ENCODE peak calls at places on chromosomes 6 and 20, in seven cellular contexts. Y, T, I, Z, O, P and K are unnamed samples.
A peak's percentile ranks its signal among the peaks of the same experiment; 100 is the strongest.

GRCh38 chr6:7758456-7758855 is 32.6 kb downstream of the BMP6 start:
- DNase-seq in Y (peak; percentile 94), I (peak; percentile 83), T (no peak), P (peak; percentile 31), Z (no peak), O (no peak), K (no peak)

GRCh38 chr20:60482201-60482600 is 524.0 kb downstream of the CDH26 start:
- DNase-seq in I (no peak), Y (no peak), P (no peak), O (no peak), T (no peak), Z (no peak), K (no peak)

GRCh38 chr6:82488403-82488802 is 124.8 kb downstream of the TPBG start:
- DNase-seq in O (no peak), P (no peak), T (no peak), I (no peak), Z (no peak), Y (no peak), K (no peak)

GRCh38 chr20:38135641-38136420 is 29.2 kb downstream of the TGM2 start:
- DNase-seq in T (no peak), Y (no peak), I (no peak), Z (no peak), P (no peak), O (no peak), K (no peak)

GRCh38 chr6:56854086-56854485 is 100.8 kb upstream of the BEND6 start:
- DNase-seq in T (no peak), Y (no peak), I (no peak), P (no peak), O (no peak), Z (no peak), K (no peak)

GRCh38 chr20:5390719-5391118 is 74.0 kb upstream of the PROKR2 start:
- DNase-seq in Y (no peak), O (no peak), Z (no peak), T (no peak), P (no peak), I (no peak), K (no peak)

GRCh38 chr6:157814883-157815282 is 8.2 kb upstream of the SNX9 start:
- DNase-seq in P (no peak), I (no peak), T (no peak), O (no peak), Z (no peak), Y (no peak), K (no peak)

GRCh38 chr6:149392535-149392934 is 7.5 kb upstream of the SUMO4 start:
- DNase-seq in Z (no peak), I (no peak), T (no peak), Y (no peak), P (no peak), O (no peak), K (no peak)

GRCh38 chr20:64077094-64077493 is 2.2 kb downstream of the RGS19 start:
- DNase-seq in T (no peak), Z (peak; percentile 46), P (no peak), I (no peak), Y (no peak), O (no peak), K (peak; percentile 75)

GRCh38 chr20:32179515-32179914 is 28.0 kb downstream of the PLAGL2 start:
- DNase-seq in Y (no peak), O (no peak), Z (no peak), T (no peak), P (no peak), I (no peak), K (no peak)

GRCh38 chr6:151374024-151374423 is 17.3 kb downstream of the ZBTB2 start:
- DNase-seq in Y (no peak), T (no peak), Z (no peak), O (peak; percentile 20), P (no peak), I (no peak), K (no peak)

GRCh38 chr6:22363166-22363965 is 66.5 kb upstream of the PRL start:
- DNase-seq in Y (no peak), P (peak; percentile 93), Z (no peak), I (peak; percentile 84), O (no peak), T (no peak), K (peak; percentile 42)

GRCh38 chr6:107392069-107392468 is 67.3 kb downstream of the PDSS2 start:
- DNase-seq in T (no peak), O (no peak), Y (no peak), I (no peak), P (no peak), Z (no peak), K (no peak)

GRCh38 chr20:62145688-62146018 is 2.1 kb downstream of the SS18L1 start:
- DNase-seq in Y (no peak), P (no peak), I (no peak), T (no peak), O (no peak), Z (no peak), K (no peak)

GRCh38 chr20:62146019-62146755 is 2.6 kb downstream of the SS18L1 start:
- DNase-seq in P (no peak), I (no peak), T (no peak), Y (no peak), Z (no peak), O (no peak), K (no peak)

GRCh38 chr20:62142252-62143117 is 709 bp downstream of the PSMA7 start:
- DNase-seq in I (no peak), Z (no peak), T (peak; percentile 36), P (no peak), O (no peak), Y (peak; percentile 7), K (peak; percentile 35)

GRCh38 chr20:62143118-62143975 is at the start of the genes PSMA7 and SS18L1:
- DNase-seq in P (peak; percentile 57), I (peak; percentile 86), O (peak; percentile 87), Y (peak; percentile 79), T (peak; percentile 89), Z (peak; percentile 90), K (peak; percentile 93)

DNA sequence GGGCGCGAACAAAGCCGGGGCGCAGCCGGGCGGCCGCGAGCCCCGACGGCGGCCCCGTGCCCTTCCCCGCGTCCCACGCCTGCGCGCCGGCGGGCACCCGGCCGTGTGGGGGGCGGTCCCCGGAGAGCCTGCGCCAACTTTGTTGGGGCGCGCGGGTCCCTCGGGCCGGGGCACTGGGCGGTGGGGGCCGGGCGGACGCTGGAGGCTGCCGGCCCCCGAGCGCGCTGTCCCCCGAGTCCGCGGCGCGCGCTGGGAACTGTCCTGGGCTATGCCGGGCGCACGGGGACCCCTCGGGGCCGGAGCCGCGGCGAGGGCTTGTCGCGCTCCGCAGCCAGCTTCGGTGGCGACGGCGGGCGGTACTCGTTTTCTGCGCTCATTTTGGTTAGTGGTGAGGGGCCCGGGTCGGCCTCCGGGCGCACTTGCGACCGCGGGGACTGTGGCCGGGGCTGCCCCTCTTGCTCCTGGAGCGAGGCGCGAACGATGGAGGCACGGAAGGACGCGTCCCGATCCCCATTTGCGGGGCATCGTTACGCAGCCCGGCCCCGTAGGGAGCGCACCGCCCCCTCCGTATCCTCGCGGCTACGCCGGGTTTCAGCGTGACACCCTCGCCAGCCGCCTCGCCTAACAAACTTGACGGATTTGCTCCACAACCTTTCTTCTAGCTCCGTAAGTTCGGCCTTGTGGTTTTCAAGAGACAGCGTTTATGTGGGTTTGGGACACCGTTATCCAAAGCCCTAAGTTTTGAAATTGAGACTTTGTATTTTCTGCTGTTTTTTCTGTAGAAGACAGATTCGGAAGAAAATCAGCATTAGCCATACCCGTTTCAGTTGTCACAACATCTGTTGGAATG is 632 bp downstream of the SS18L1 start:
- DNase-seq in I (peak; percentile 64), Z (peak; percentile 67), Y (peak; percentile 57), T (peak; percentile 57), P (peak; percentile 38), O (peak; percentile 27), K (peak; percentile 69)
- H3K4me3 ChIP-seq in I (peak overlapping the region; percentile 83), Z (peak overlapping the region; percentile 36), Y (peak overlapping the region; percentile 64), T (peak overlapping the region; percentile 98), P (peak overlapping the region; percentile 65), O (peak overlapping the region; percentile 61), K (peak overlapping the region; percentile 79)

DNA sequence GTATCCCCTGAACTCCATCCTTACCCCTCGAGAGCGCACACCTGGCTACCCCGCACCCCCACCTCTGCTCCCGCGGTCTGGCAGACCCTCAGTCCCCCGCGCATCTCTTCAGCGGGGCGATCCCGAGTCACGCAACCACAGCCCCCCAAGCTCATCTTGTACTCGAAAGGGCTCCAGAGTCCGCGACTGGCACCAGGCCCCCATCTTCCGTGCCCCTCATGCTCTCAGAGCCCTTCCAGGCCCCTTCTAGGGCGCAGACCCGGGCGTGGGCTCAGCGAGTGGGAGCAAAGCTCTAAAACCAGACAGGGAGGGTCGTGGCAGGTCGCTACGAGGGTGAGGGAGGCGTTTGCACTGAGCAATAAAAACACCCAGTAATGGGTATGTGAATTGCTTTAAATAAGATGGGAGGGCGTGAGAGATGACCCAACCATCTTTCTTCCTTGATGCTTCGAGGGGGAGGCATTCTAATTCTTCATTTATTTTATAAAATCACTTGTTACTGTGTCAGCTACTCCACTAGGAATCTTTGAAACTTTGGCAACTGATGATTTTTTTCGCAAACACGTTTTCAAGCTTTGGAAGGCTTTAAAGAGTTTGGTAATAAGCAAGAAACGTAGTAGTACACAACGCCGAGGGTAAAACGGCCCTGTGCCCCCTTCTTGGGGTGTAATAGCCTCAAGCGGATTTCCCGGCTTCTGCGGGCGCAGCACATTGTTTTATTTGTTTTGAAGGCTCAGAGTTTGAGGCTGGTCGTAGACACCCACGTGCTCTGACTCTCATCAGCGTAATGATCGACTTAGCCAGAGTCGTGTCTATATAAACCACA is 42.6 kb upstream of the SUPT3H start:
- DNase-seq in O (peak; percentile 57), Z (no peak), T (no peak), P (peak; percentile 59), Y (peak; percentile 84), I (peak; percentile 43), K (no peak)
- H3K4me3 ChIP-seq in O (peak overlapping the region; percentile 46), Z (peak overlapping the region; percentile 23), T (peak overlapping the region; percentile 67), P (peak overlapping the region; percentile 71), Y (peak overlapping the region; percentile 79), I (peak overlapping the region; percentile 52), K (no peak overlapping the region)

DNA sequence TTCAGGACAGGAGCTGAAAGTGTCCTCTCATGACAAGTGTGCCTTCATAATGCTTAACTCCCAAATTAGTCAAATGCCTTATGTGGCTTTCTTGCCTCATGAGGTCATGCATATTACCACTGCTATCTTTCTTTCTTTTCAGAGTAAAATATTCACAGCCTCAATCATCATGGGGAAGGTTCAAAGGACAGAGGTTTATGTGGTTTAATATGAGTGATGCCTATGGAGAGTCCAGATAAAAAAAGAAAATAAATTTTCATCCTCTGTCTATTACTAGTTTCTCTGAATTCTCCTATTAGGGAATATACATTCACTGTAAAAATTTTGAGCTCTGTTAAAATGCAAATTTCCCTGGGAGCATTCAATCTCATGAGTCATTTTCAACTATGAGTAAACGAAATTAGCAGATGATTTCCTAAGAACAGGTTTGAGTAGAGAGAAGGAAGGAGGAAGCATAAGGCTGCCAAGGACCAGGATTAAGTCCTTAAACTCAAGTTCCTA is 396.9 kb upstream of the ADGRB3 start:
- DNase-seq in Z (no peak), T (no peak), O (no peak), I (no peak), Y (peak; percentile 71), P (peak; percentile 73), K (peak; percentile 4)
- H3K4me3 ChIP-seq in Z (no peak overlapping the region), T (no peak overlapping the region), O (no peak overlapping the region), I (no peak overlapping the region), Y (no peak overlapping the region), P (no peak overlapping the region), K (no peak overlapping the region)

DNA sequence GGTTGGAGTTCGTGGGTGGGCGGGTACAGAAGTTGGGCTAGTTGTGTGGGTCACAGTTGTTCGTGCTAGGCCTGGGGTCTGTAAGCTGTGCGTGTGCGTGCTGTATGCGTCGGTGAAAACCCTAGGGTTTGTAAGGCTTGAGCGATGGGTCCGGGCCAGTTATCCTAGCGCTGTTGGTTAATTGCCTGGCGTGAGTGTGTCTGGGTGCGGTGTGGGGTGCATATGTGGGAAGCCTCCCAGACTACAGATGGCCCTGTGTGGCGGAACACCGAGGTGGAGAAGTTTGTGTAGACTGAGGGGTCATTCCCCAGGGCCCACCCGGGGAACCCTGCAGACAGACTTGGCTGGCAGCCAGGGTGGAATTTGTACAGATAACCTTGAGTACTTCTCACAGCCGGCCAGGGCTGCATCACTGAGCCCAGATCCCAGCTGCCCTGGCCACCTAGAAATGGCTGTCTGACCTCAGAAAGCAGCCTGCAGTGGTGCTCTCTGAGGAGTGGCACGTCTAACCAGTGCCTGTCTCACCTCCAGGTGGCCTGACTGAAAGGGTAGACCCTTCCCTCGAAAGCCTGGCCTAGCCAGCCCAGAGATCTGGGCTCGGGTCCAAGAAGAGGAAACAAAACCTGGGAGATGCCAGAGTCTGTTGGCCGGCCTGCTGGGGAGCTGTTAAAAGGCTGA is 1.8 kb downstream of the TGIF2 start:
- DNase-seq in Z (peak; percentile 46), I (peak; percentile 12), O (no peak), T (peak; percentile 67), P (no peak), Y (peak; percentile 65), K (no peak)
- H3K4me3 ChIP-seq in Z (no peak overlapping the region), I (peak overlapping the region; percentile 57), O (peak overlapping the region; percentile 66), T (peak overlapping the region; percentile 76), P (peak overlapping the region; percentile 67), Y (peak overlapping the region; percentile 77), K (peak overlapping the region; percentile 93)